ENCODE peak calls at places on chromosomes 11 and 22, in five cellular contexts. C, F, L, X and S are unnamed samples.

GRCh38 chr22:31753005-31753633 is 700 bp upstream of the DEPDC5 start:
- DNase-seq in C (peak; percentile 76), F (no peak), X (no peak), L (peak; percentile 87), S (no peak)

GRCh38 chr11:62649486-62649885 is 3.1 kb upstream of the GANAB start:
- DNase-seq in C (no peak), L (no peak), X (no peak), F (no peak), S (no peak)

GRCh38 chr11:94325681-94326080 is 21.3 kb downstream of the IZUMO1R start:
- DNase-seq in C (peak; percentile 94), F (peak; percentile 44), L (peak; percentile 39), X (peak; percentile 9), S (peak; percentile 31)

GRCh38 chr11:31340903-31341572 is 28.5 kb downstream of the DCDC1 start:
- DNase-seq in L (peak; percentile 45), C (peak; percentile 46), F (peak; percentile 4), X (no peak), S (no peak)

GRCh38 chr11:706957-707816 is 1.2 kb downstream of the EPS8L2 start:
- DNase-seq in L (peak; percentile 94), C (no peak), F (no peak), X (no peak), S (no peak)

GRCh38 chr22:18048441-18048898 is 24.1 kb upstream of the MICAL3 start:
- DNase-seq in F (no peak), X (no peak), C (no peak), L (no peak), S (no peak)

GRCh38 chr22:47919893-47920292 is 1157.4 kb downstream of the TBC1D22A start:
- DNase-seq in F (no peak), X (no peak), L (no peak), C (no peak), S (no peak)

GRCh38 chr11:117095301-117096139 is 2.7 kb downstream of the SIK3 start:
- DNase-seq in F (no peak), X (no peak), C (no peak), L (peak; percentile 82), S (no peak)

GRCh38 chr22:23285734-23286133 is 105.4 kb downstream of the BCR start:
- DNase-seq in F (no peak), C (no peak), X (no peak), L (no peak), S (no peak)

DNA sequence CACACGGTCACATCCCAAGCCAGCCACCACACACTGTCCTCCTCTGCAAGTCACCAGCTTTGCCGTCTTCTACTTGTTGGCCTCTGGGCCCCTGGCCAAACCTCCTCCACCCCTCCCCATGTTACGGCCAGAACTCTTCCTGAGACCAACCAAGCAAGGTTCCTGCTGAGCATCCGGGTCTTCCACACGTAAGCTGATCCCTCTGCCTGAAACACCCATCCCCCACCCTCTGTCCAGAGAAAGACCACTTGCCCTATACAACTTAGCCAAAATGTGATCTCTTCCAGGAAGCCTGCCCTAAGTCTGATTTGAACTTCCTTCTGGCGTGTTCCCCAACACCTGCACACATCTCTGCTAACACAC is 16.1 kb upstream of the CHADL start:
- DNase-seq in L (no peak), C (no peak), X (no peak), F (no peak), S (no peak)
- TF ChIP-seq TAF1 in L (no peak), C (no peak), X (no peak), F (no peak), S (no peak)

GRCh38 chr11:114257621-114258558 is 38.3 kb upstream of the NNMT start:
- DNase-seq in X (no peak), F (no peak), C (peak; percentile 60), L (peak; percentile 64), S (no peak)
- TF ChIP-seq POLR2A in X (no peak), F (no peak), C (no peak), L (no peak), S (no peak)

GRCh38 chr11:13009921-13010736 is 1.0 kb downstream of the RASSF10 start:
- DNase-seq in F (peak; percentile 7), C (peak; percentile 84), X (no peak), L (no peak), S (no peak)
- TF ChIP-seq POLR2AphosphoS5 in F (no peak), C (no peak), X (no peak), L (no peak), S (no peak)

DNA sequence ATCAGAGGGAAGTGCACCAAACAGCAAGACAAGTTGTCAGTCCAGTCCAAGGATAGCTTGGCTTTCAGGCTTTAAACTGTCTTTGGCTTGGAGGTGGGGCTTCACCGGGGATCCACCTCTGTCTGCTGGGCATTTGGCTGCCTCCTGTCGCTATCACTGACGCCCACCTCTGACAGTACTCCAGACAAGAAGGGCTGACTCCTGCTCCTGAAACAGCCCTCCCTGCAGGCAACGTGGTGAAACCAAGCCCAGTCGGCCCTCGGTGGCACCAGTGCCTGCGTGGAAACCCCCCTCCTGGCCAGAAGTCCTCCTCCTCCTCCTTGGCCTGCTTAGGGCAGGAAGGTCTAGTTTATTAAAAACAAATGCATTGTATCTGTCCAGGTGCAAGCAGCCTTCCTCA is 16.9 kb downstream of the DHCR7 start:
- DNase-seq in X (no peak), L (no peak), F (no peak), C (no peak), S (no peak)
- TF ChIP-seq TAF1 in X (no peak), L (no peak), F (no peak), C (no peak), S (no peak)

DNA sequence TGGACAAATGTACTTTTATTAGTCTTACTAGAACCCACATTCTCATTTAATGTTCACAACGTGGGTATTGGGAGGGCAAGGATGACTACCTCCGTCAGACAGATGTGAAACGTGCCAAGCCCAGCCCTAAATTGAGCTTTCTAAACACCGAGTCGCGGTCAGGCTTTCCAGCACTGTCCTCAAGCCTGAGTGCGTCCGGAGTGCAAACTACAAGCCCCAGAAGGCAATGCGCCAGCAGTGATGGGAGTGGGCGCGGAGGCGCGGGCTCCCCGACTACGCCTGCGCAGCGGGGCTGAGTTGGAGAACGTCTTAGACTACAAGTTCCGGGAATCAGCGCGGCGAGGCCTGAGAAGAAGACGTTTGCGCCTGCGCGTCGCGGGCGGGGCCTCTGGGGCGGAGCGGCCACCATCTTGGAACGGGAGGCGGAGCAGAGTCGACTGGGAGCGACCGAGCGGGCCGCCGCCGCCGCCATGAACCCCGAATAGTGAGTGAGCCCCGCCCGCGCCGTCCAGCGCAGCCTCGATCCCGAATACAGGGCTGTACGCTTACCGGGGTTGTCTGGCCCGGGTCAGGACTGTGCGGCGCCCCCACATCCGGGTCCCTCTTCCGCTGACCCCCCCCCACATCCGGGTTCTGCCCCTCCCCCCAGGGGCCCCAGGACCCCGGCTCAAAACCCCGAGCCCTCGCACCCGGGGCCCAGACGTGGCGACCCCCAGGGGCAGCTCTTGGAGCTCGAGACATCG is at the start of gene RAB1B:
- DNase-seq in F (peak; percentile 97), C (peak; percentile 100), L (peak; percentile 98), X (peak; percentile 98), S (peak; percentile 96)
- TF ChIP-seq POLR2A in F (peak; percentile 74), C (no peak), L (peak; percentile 42), X (peak; percentile 75), S (peak; percentile 58)

GRCh38 chr11:122634507-122634906 is 21.0 kb upstream of the UBASH3B start:
- DNase-seq in C (peak; percentile 68), L (no peak), F (no peak), X (no peak), S (no peak)
- TF ChIP-seq POLR2AphosphoS5 in C (no peak), L (no peak), F (no peak), X (no peak), S (no peak)

DNA sequence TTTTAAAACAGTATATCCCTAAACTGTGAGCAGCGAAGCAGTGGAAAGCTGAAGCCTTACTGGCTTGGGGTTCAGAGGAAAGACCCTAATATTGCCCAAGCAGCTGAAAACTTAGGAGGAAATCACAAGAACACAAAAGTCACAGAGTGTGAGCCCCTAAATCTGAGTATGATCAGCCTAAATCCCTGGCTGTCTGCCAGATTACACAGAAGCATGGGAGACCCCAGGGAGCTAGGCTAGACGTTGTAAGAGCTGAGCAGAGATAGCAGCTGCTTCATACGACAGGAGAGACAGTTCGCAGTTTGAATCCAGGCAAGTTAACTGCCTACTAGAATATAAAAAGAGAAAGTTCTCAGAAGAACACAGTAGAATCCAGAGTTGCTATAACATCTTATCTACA is 81.2 kb downstream of the PACS1 start:
- DNase-seq in F (no peak), X (no peak), L (no peak), C (no peak), S (no peak)
- TF ChIP-seq TAF1 in F (no peak), X (no peak), L (no peak), C (no peak), S (no peak)

DNA sequence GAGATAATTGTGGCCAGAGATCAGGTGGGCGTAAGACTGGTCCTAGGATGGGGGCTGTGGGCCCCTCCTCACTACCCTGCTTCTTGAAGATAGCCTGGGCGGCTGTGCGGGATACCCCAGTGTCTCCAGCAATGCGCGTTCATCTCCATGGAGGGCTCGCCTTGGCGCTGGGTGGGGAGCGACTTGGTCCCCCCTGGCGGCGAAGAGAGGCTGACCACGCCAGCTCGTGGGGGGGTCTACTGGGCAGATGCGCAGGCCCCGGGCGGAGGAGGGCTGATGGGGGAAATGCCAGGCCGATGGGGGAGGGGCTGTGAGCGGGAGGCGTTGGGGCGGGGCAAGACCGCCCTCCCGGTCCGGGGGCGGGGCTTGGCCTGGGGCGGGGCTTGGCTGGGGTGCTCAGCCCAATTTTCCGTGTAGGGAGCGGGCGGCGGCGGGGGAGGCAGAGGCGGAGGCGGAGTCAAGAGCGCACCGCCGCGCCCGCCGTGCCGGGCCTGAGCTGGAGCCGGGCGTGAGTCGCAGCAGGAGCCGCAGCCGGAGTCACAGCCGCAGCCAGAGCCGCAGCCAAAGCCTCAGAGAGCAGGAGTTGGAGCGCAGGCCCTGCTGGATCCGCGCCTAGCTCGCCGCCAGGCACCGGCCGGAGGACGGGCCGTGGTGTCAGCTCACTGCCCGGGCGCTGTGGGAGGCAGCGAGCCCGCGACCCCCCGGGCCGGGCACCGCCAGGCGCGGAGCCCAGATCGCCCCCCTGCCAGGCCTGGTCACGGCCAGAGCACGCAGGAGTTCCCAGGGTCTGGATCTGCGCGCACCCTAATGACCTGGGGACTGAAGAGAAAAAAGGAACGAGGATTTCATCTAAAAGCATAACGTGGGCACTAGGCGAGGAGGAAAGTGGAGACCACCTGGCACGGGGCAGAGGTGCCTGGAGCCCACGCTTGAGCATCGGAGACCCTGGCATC is at the start of gene SLC35E4:
- DNase-seq in X (peak; percentile 47), F (peak; percentile 93), L (peak; percentile 13), C (peak; percentile 98), S (peak; percentile 91)
- TF ChIP-seq POLR2A in X (peak; percentile 73), F (no peak), L (no peak), C (no peak), S (peak; percentile 37)